ENCODE peak calls at places on chromosomes 13 and 19, in nine cellular contexts. One of them, this sample, is unnamed. For H3K9me2, the result is how much of the 10 kb centered on the place peaks cover.

GRCh38 chr19:13396256-13397080 is 109.8 kb downstream of the CACNA1A start:
- DNase-seq in HCT116: peak
- DNase-seq in hepatocyte: peak
- DNase-seq in GM23248: peak
- DNase-seq in SK-N-SH: no peak
- DNase-seq in GM23338: peak
- DNase-seq in MM.1S: no peak
- DNase-seq in PC-9: peak
- DNase-seq in PC-3: peak
- DNase-seq in this sample: peak

GRCh38 chr19:5189318-5189607 is 151.3 kb downstream of the PTPRS start:
- DNase-seq in hepatocyte: no peak
- DNase-seq in SK-N-SH: no peak
- DNase-seq in PC-3: no peak
- DNase-seq in PC-9: no peak
- DNase-seq in MM.1S: no peak
- DNase-seq in HCT116: no peak
- DNase-seq in GM23338: no peak
- DNase-seq in GM23248: no peak
- DNase-seq in this sample: no peak

GRCh38 chr13:35767256-35767981 is 290.9 kb upstream of the MAB21L1 start:
- DNase-seq in MM.1S: no peak
- DNase-seq in hepatocyte: no peak
- DNase-seq in GM23248: no peak
- DNase-seq in PC-9: no peak
- DNase-seq in PC-3: no peak
- DNase-seq in GM23338: no peak
- DNase-seq in HCT116: no peak
- DNase-seq in SK-N-SH: no peak
- DNase-seq in this sample: no peak

GRCh38 chr13:28704282-28704681 is 14.5 kb downstream of the SLC46A3 start:
- DNase-seq in PC-3: no peak
- DNase-seq in MM.1S: no peak
- DNase-seq in hepatocyte: no peak
- DNase-seq in SK-N-SH: no peak
- DNase-seq in HCT116: no peak
- DNase-seq in GM23338: no peak
- DNase-seq in PC-9: no peak
- DNase-seq in GM23248: no peak
- DNase-seq in this sample: no peak

GRCh38 chr19:43700368-43701015 is 15.4 kb upstream of the IRGC start:
- DNase-seq in MM.1S: peak
- DNase-seq in hepatocyte: no peak
- DNase-seq in GM23248: peak
- DNase-seq in SK-N-SH: no peak
- DNase-seq in PC-9: peak
- DNase-seq in HCT116: no peak
- DNase-seq in GM23338: no peak
- DNase-seq in PC-3: peak
- DNase-seq in this sample: no peak

GRCh38 chr13:102100234-102100633 is 301.6 kb downstream of the FGF14 start:
- DNase-seq in PC-3: no peak
- DNase-seq in GM23338: peak
- DNase-seq in hepatocyte: no peak
- DNase-seq in MM.1S: no peak
- DNase-seq in PC-9: no peak
- DNase-seq in HCT116: no peak
- DNase-seq in SK-N-SH: no peak
- DNase-seq in GM23248: no peak
- DNase-seq in this sample: no peak

GRCh38 chr13:89401209-89401810 is 1730.1 kb downstream of the SLITRK5 start:
- DNase-seq in GM23248: peak
- DNase-seq in PC-3: peak
- DNase-seq in PC-9: peak
- DNase-seq in HCT116: no peak
- DNase-seq in GM23338: peak
- DNase-seq in MM.1S: no peak
- DNase-seq in SK-N-SH: no peak
- DNase-seq in hepatocyte: peak
- DNase-seq in this sample: no peak

GRCh38 chr19:40503300-40503699 is 36.5 kb downstream of the SPTBN4 start:
- DNase-seq in MM.1S: no peak
- DNase-seq in PC-3: no peak
- DNase-seq in GM23338: peak
- DNase-seq in SK-N-SH: peak
- DNase-seq in hepatocyte: no peak
- DNase-seq in GM23248: no peak
- DNase-seq in HCT116: no peak
- DNase-seq in PC-9: no peak
- DNase-seq in this sample: no peak

GRCh38 chr19:10642473-10642872 is 11.7 kb upstream of the ILF3 start:
- DNase-seq in PC-3: no peak
- DNase-seq in hepatocyte: no peak
- DNase-seq in PC-9: no peak
- DNase-seq in HCT116: no peak
- DNase-seq in SK-N-SH: peak
- DNase-seq in GM23248: no peak
- DNase-seq in MM.1S: no peak
- DNase-seq in GM23338: no peak
- DNase-seq in this sample: no peak

GRCh38 chr19:10643968-10644290 is 10.2 kb upstream of the ILF3 start:
- DNase-seq in SK-N-SH: peak
- DNase-seq in GM23338: no peak
- DNase-seq in PC-3: no peak
- DNase-seq in MM.1S: no peak
- DNase-seq in hepatocyte: peak
- DNase-seq in PC-9: no peak
- DNase-seq in HCT116: no peak
- DNase-seq in GM23248: no peak
- DNase-seq in this sample: no peak

GRCh38 chr19:10646781-10647180 is 7.4 kb upstream of the ILF3 start:
- DNase-seq in MM.1S: no peak
- DNase-seq in GM23338: no peak
- DNase-seq in PC-9: no peak
- DNase-seq in HCT116: no peak
- DNase-seq in hepatocyte: no peak
- DNase-seq in SK-N-SH: no peak
- DNase-seq in PC-3: no peak
- DNase-seq in GM23248: no peak
- DNase-seq in this sample: no peak

GRCh38 chr19:10643166-10643967 is 10.8 kb upstream of the ILF3 start:
- DNase-seq in SK-N-SH: peak
- DNase-seq in HCT116: no peak
- DNase-seq in GM23338: no peak
- DNase-seq in PC-3: no peak
- DNase-seq in hepatocyte: no peak
- DNase-seq in GM23248: no peak
- DNase-seq in PC-9: no peak
- DNase-seq in MM.1S: no peak
- DNase-seq in this sample: no peak

DNA sequence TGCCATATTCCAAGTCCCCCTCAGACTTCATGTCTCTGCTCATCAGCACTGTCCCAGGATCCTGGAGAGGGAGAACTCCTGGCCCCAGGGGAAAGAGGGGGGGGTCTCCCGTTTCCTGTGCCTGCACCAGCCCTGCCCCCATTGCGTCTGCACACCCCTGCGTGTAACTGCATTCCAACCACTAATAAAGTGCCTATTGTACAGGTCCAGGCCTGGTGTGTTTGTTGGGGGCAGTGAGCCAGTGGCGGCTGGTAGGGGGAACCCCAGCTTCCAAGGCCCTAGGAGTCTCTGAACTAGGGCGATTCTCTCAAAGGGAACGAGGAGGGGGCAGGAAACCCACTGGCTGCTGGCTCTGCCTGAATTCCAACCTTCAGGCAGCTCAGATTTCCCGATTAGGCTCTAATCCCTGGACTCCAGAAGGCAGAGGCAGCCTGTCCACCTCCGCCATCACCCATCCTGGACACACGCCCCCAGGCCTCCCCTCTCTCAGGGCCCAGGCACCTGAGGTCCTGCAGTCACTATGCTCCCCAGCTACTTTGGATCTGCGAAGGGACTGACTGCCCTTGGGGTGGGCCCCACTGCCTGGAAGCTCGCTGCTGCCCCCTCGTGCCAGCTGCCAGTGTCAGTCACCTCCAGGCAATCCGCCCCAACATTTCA is 9.7 kb upstream of the ILF3 start:
- DNase-seq in MM.1S: peak
- DNase-seq in hepatocyte: peak
- DNase-seq in PC-9: peak
- DNase-seq in SK-N-SH: peak
- DNase-seq in GM23338: peak
- DNase-seq in PC-3: peak
- DNase-seq in GM23248: peak
- DNase-seq in HCT116: peak
- DNase-seq in this sample: peak
- H3K27ac ChIP-seq in MM.1S: no peak
- H3K27ac ChIP-seq in hepatocyte: peak
- H3K27ac ChIP-seq in PC-9: no peak
- H3K27ac ChIP-seq in SK-N-SH: peak
- H3K27ac ChIP-seq in GM23338: peak
- H3K27ac ChIP-seq in PC-3: no peak
- H3K27ac ChIP-seq in GM23248: no peak
- H3K27ac ChIP-seq in HCT116: peak
- H3K27ac ChIP-seq in this sample: no peak

GRCh38 chr19:29320076-29320475 is 107.1 kb upstream of the UQCRFS1 start:
- DNase-seq in GM23248: no peak
- DNase-seq in GM23338: no peak
- DNase-seq in HCT116: no peak
- DNase-seq in MM.1S: no peak
- DNase-seq in PC-3: no peak
- DNase-seq in PC-9: no peak
- DNase-seq in hepatocyte: no peak
- DNase-seq in SK-N-SH: no peak
- DNase-seq in this sample: peak
- H3K9me2 ChIP-seq in GM23248: under half
- H3K9me2 ChIP-seq in GM23338: under half
- H3K9me2 ChIP-seq in HCT116: under half
- H3K9me2 ChIP-seq in MM.1S: under half
- H3K9me2 ChIP-seq in PC-3: under half
- H3K9me2 ChIP-seq in PC-9: under half
- H3K9me2 ChIP-seq in hepatocyte: under half
- H3K9me2 ChIP-seq in SK-N-SH: under half
- H3K9me2 ChIP-seq in this sample: under half

GRCh38 chr13:109545964-109546363 is 240.4 kb downstream of the IRS2 start:
- DNase-seq in GM23248: no peak
- DNase-seq in GM23338: peak
- DNase-seq in PC-3: no peak
- DNase-seq in hepatocyte: no peak
- DNase-seq in HCT116: no peak
- DNase-seq in PC-9: no peak
- DNase-seq in MM.1S: no peak
- DNase-seq in SK-N-SH: no peak
- DNase-seq in this sample: no peak
- H3K4me3 ChIP-seq in GM23248: no peak
- H3K4me3 ChIP-seq in GM23338: no peak
- H3K4me3 ChIP-seq in PC-3: no peak
- H3K4me3 ChIP-seq in hepatocyte: no peak
- H3K4me3 ChIP-seq in HCT116: no peak
- H3K4me3 ChIP-seq in PC-9: no peak
- H3K4me3 ChIP-seq in MM.1S: no peak
- H3K4me3 ChIP-seq in SK-N-SH: no peak
- H3K4me3 ChIP-seq in this sample: no peak

GRCh38 chr13:51635137-51635878 is 51.0 kb downstream of the WDFY2 start:
- DNase-seq in SK-N-SH: peak
- DNase-seq in PC-3: no peak
- DNase-seq in PC-9: no peak
- DNase-seq in GM23248: no peak
- DNase-seq in MM.1S: no peak
- DNase-seq in HCT116: no peak
- DNase-seq in GM23338: no peak
- DNase-seq in hepatocyte: no peak
- DNase-seq in this sample: no peak

GRCh38 chr13:51628059-51628852 is 44.0 kb downstream of the WDFY2 start:
- DNase-seq in GM23248: no peak
- DNase-seq in GM23338: no peak
- DNase-seq in PC-3: no peak
- DNase-seq in HCT116: no peak
- DNase-seq in hepatocyte: no peak
- DNase-seq in SK-N-SH: peak
- DNase-seq in PC-9: no peak
- DNase-seq in MM.1S: no peak
- DNase-seq in this sample: no peak

GRCh38 chr13:51629711-51630575 is 45.7 kb downstream of the WDFY2 start:
- DNase-seq in HCT116: no peak
- DNase-seq in hepatocyte: no peak
- DNase-seq in SK-N-SH: no peak
- DNase-seq in GM23248: peak
- DNase-seq in MM.1S: no peak
- DNase-seq in PC-3: no peak
- DNase-seq in GM23338: no peak
- DNase-seq in PC-9: no peak
- DNase-seq in this sample: no peak

GRCh38 chr13:51636349-51636890 is 52.2 kb downstream of the WDFY2 start:
- DNase-seq in MM.1S: no peak
- DNase-seq in SK-N-SH: no peak
- DNase-seq in PC-9: no peak
- DNase-seq in GM23338: no peak
- DNase-seq in HCT116: no peak
- DNase-seq in GM23248: no peak
- DNase-seq in PC-3: peak
- DNase-seq in hepatocyte: peak
- DNase-seq in this sample: no peak

GRCh38 chr13:51632643-51633357 is 48.5 kb downstream of the WDFY2 start:
- DNase-seq in HCT116: no peak
- DNase-seq in SK-N-SH: no peak
- DNase-seq in PC-9: no peak
- DNase-seq in hepatocyte: no peak
- DNase-seq in PC-3: no peak
- DNase-seq in GM23338: peak
- DNase-seq in MM.1S: no peak
- DNase-seq in GM23248: peak
- DNase-seq in this sample: no peak
- H3K27ac ChIP-seq in HCT116: no peak
- H3K27ac ChIP-seq in SK-N-SH: peak
- H3K27ac ChIP-seq in PC-9: no peak
- H3K27ac ChIP-seq in hepatocyte: no peak
- H3K27ac ChIP-seq in PC-3: no peak
- H3K27ac ChIP-seq in GM23338: peak
- H3K27ac ChIP-seq in MM.1S: no peak
- H3K27ac ChIP-seq in GM23248: peak
- H3K27ac ChIP-seq in this sample: no peak

GRCh38 chr13:23743717-23744116 is 145.5 kb downstream of the MIPEP start:
- DNase-seq in GM23338: no peak
- DNase-seq in hepatocyte: no peak
- DNase-seq in PC-3: peak
- DNase-seq in HCT116: no peak
- DNase-seq in SK-N-SH: no peak
- DNase-seq in GM23248: no peak
- DNase-seq in PC-9: no peak
- DNase-seq in MM.1S: no peak
- DNase-seq in this sample: no peak
- H3K9me2 ChIP-seq in GM23338: under half
- H3K9me2 ChIP-seq in hepatocyte: under half
- H3K9me2 ChIP-seq in PC-3: under half
- H3K9me2 ChIP-seq in HCT116: under half
- H3K9me2 ChIP-seq in SK-N-SH: under half
- H3K9me2 ChIP-seq in GM23248: under half
- H3K9me2 ChIP-seq in PC-9: under half
- H3K9me2 ChIP-seq in MM.1S: under half
- H3K9me2 ChIP-seq in this sample: under half

This sample was measured in Karpas-422.